ENCODE peak calls at places on chromosomes 5 and 9, in seven cellular contexts. One of them, this sample, is unnamed.

GRCh38 chr5:140418862-140419520 is 17.4 kb downstream of the ANKHD1 start:
- DNase-seq in non-pigmented ciliary epithelial cell: no peak
- DNase-seq in stimulated activated CD4-positive, alpha-beta T cell treated with anti-CD3 and anti-CD28 coated beads, Interleukin-4, amount 100 ng/mL, for 4 hours: no peak
- DNase-seq in posterior cingulate gyrus: no peak
- DNase-seq in GM13976: no peak
- DNase-seq in stimulated activated CD8-positive, alpha-beta memory T cell treated with anti-CD3 and anti-CD28 coated beads, Interleukin-7, amount 100 ng/mL, for 4 hours: no peak
- DNase-seq in GM19239: no peak
- DNase-seq in this sample: no peak

GRCh38 chr9:81083821-81084512 is 605.4 kb downstream of the TLE1 start:
- DNase-seq in non-pigmented ciliary epithelial cell: peak
- DNase-seq in stimulated activated CD4-positive, alpha-beta T cell treated with anti-CD3 and anti-CD28 coated beads, Interleukin-4, amount 100 ng/mL, for 4 hours: no peak
- DNase-seq in posterior cingulate gyrus: no peak
- DNase-seq in GM13976: no peak
- DNase-seq in stimulated activated CD8-positive, alpha-beta memory T cell treated with anti-CD3 and anti-CD28 coated beads, Interleukin-7, amount 100 ng/mL, for 4 hours: no peak
- DNase-seq in GM19239: no peak
- DNase-seq in this sample: no peak

GRCh38 chr5:107672212-107673105 is 1.7 kb upstream of the EFNA5 start:
- DNase-seq in non-pigmented ciliary epithelial cell: peak
- DNase-seq in stimulated activated CD4-positive, alpha-beta T cell treated with anti-CD3 and anti-CD28 coated beads, Interleukin-4, amount 100 ng/mL, for 4 hours: peak
- DNase-seq in posterior cingulate gyrus: peak
- DNase-seq in GM13976: peak
- DNase-seq in stimulated activated CD8-positive, alpha-beta memory T cell treated with anti-CD3 and anti-CD28 coated beads, Interleukin-7, amount 100 ng/mL, for 4 hours: no peak
- DNase-seq in GM19239: peak
- DNase-seq in this sample: peak

GRCh38 chr5:45101146-45101545 is 292.4 kb downstream of the MRPS30 start:
- DNase-seq in non-pigmented ciliary epithelial cell: no peak
- DNase-seq in stimulated activated CD4-positive, alpha-beta T cell treated with anti-CD3 and anti-CD28 coated beads, Interleukin-4, amount 100 ng/mL, for 4 hours: no peak
- DNase-seq in posterior cingulate gyrus: no peak
- DNase-seq in GM13976: no peak
- DNase-seq in stimulated activated CD8-positive, alpha-beta memory T cell treated with anti-CD3 and anti-CD28 coated beads, Interleukin-7, amount 100 ng/mL, for 4 hours: no peak
- DNase-seq in GM19239: no peak
- DNase-seq in this sample: no peak

GRCh38 chr9:136117291-136118060 is 1.2 kb downstream of the TMEM250 start:
- DNase-seq in non-pigmented ciliary epithelial cell: no peak
- DNase-seq in stimulated activated CD4-positive, alpha-beta T cell treated with anti-CD3 and anti-CD28 coated beads, Interleukin-4, amount 100 ng/mL, for 4 hours: no peak
- DNase-seq in posterior cingulate gyrus: no peak
- DNase-seq in GM13976: no peak
- DNase-seq in stimulated activated CD8-positive, alpha-beta memory T cell treated with anti-CD3 and anti-CD28 coated beads, Interleukin-7, amount 100 ng/mL, for 4 hours: no peak
- DNase-seq in GM19239: no peak
- DNase-seq in this sample: no peak

GRCh38 chr5:19584131-19584530 is 403.9 kb downstream of the CDH18 start:
- DNase-seq in non-pigmented ciliary epithelial cell: no peak
- DNase-seq in stimulated activated CD4-positive, alpha-beta T cell treated with anti-CD3 and anti-CD28 coated beads, Interleukin-4, amount 100 ng/mL, for 4 hours: no peak
- DNase-seq in posterior cingulate gyrus: no peak
- DNase-seq in GM13976: no peak
- DNase-seq in stimulated activated CD8-positive, alpha-beta memory T cell treated with anti-CD3 and anti-CD28 coated beads, Interleukin-7, amount 100 ng/mL, for 4 hours: no peak
- DNase-seq in GM19239: no peak
- DNase-seq in this sample: no peak

GRCh38 chr9:131625848-131626670 is 80.7 kb downstream of the PRRT1B start:
- DNase-seq in non-pigmented ciliary epithelial cell: peak
- DNase-seq in stimulated activated CD4-positive, alpha-beta T cell treated with anti-CD3 and anti-CD28 coated beads, Interleukin-4, amount 100 ng/mL, for 4 hours: no peak
- DNase-seq in posterior cingulate gyrus: no peak
- DNase-seq in GM13976: no peak
- DNase-seq in stimulated activated CD8-positive, alpha-beta memory T cell treated with anti-CD3 and anti-CD28 coated beads, Interleukin-7, amount 100 ng/mL, for 4 hours: no peak
- DNase-seq in GM19239: no peak
- DNase-seq in this sample: no peak

GRCh38 chr9:84070590-84070989 is 90.0 kb downstream of the RMI1 start:
- DNase-seq in non-pigmented ciliary epithelial cell: no peak
- DNase-seq in stimulated activated CD4-positive, alpha-beta T cell treated with anti-CD3 and anti-CD28 coated beads, Interleukin-4, amount 100 ng/mL, for 4 hours: no peak
- DNase-seq in posterior cingulate gyrus: no peak
- DNase-seq in GM13976: no peak
- DNase-seq in stimulated activated CD8-positive, alpha-beta memory T cell treated with anti-CD3 and anti-CD28 coated beads, Interleukin-7, amount 100 ng/mL, for 4 hours: no peak
- DNase-seq in GM19239: no peak
- DNase-seq in this sample: no peak

GRCh38 chr9:114008667-114009410 is 69.3 kb downstream of the AMBP start:
- DNase-seq in non-pigmented ciliary epithelial cell: no peak
- DNase-seq in stimulated activated CD4-positive, alpha-beta T cell treated with anti-CD3 and anti-CD28 coated beads, Interleukin-4, amount 100 ng/mL, for 4 hours: no peak
- DNase-seq in posterior cingulate gyrus: peak
- DNase-seq in GM13976: no peak
- DNase-seq in stimulated activated CD8-positive, alpha-beta memory T cell treated with anti-CD3 and anti-CD28 coated beads, Interleukin-7, amount 100 ng/mL, for 4 hours: no peak
- DNase-seq in GM19239: no peak
- DNase-seq in this sample: no peak